ENCODE peak calls at places on chromosomes 5 and 9, in five cellular contexts. One of them, this sample, is unnamed.

GRCh38 chr5:139862313-139862712 is 66.7 kb downstream of the PSD2 start:
- DNase-seq in activated T-helper 1 cell treated with anti-CD3 and anti-CD28 coated beads, Interleukin-12 subunit alpha, Interleukin-12 subunit beta, Interleukin-2, Interleukin-4 antibody, amounts not matched to agents 30 ng/mL and 10 ng/mL and 1 ng/mL, durations not matched to agents 14 hours and 24 hours and 36 hours: no peak
- DNase-seq in endothelial cell of umbilical vein: peak
- DNase-seq in bronchial epithelial cell: no peak
- DNase-seq in DND-41: no peak
- DNase-seq in this sample: no peak

GRCh38 chr9:129258124-129258822 is 80.2 kb upstream of the IER5L start:
- DNase-seq in activated T-helper 1 cell treated with anti-CD3 and anti-CD28 coated beads, Interleukin-12 subunit alpha, Interleukin-12 subunit beta, Interleukin-2, Interleukin-4 antibody, amounts not matched to agents 30 ng/mL and 10 ng/mL and 1 ng/mL, durations not matched to agents 14 hours and 24 hours and 36 hours: peak
- DNase-seq in endothelial cell of umbilical vein: peak
- DNase-seq in bronchial epithelial cell: peak
- DNase-seq in DND-41: no peak
- DNase-seq in this sample: peak

GRCh38 chr5:142883025-142883424 is 112.8 kb downstream of the ARHGAP26 start:
- DNase-seq in activated T-helper 1 cell treated with anti-CD3 and anti-CD28 coated beads, Interleukin-12 subunit alpha, Interleukin-12 subunit beta, Interleukin-2, Interleukin-4 antibody, amounts not matched to agents 30 ng/mL and 10 ng/mL and 1 ng/mL, durations not matched to agents 14 hours and 24 hours and 36 hours: no peak
- DNase-seq in endothelial cell of umbilical vein: peak
- DNase-seq in bronchial epithelial cell: no peak
- DNase-seq in DND-41: no peak
- DNase-seq in this sample: no peak

GRCh38 chr9:121949364-121949763 is 143.7 kb downstream of the TTLL11 start:
- DNase-seq in activated T-helper 1 cell treated with anti-CD3 and anti-CD28 coated beads, Interleukin-12 subunit alpha, Interleukin-12 subunit beta, Interleukin-2, Interleukin-4 antibody, amounts not matched to agents 30 ng/mL and 10 ng/mL and 1 ng/mL, durations not matched to agents 14 hours and 24 hours and 36 hours: no peak
- DNase-seq in endothelial cell of umbilical vein: no peak
- DNase-seq in bronchial epithelial cell: peak
- DNase-seq in DND-41: no peak
- DNase-seq in this sample: no peak

GRCh38 chr9:38339087-38339486 is 53.4 kb upstream of the ALDH1B1 start:
- DNase-seq in activated T-helper 1 cell treated with anti-CD3 and anti-CD28 coated beads, Interleukin-12 subunit alpha, Interleukin-12 subunit beta, Interleukin-2, Interleukin-4 antibody, amounts not matched to agents 30 ng/mL and 10 ng/mL and 1 ng/mL, durations not matched to agents 14 hours and 24 hours and 36 hours: no peak
- DNase-seq in endothelial cell of umbilical vein: no peak
- DNase-seq in bronchial epithelial cell: peak
- DNase-seq in DND-41: no peak
- DNase-seq in this sample: no peak

GRCh38 chr5:131587541-131587940 is 47.5 kb downstream of the RAPGEF6 start:
- DNase-seq in activated T-helper 1 cell treated with anti-CD3 and anti-CD28 coated beads, Interleukin-12 subunit alpha, Interleukin-12 subunit beta, Interleukin-2, Interleukin-4 antibody, amounts not matched to agents 30 ng/mL and 10 ng/mL and 1 ng/mL, durations not matched to agents 14 hours and 24 hours and 36 hours: no peak
- DNase-seq in endothelial cell of umbilical vein: peak
- DNase-seq in bronchial epithelial cell: peak
- DNase-seq in DND-41: no peak
- DNase-seq in this sample: no peak

GRCh38 chr5:179115845-179116524 is 55.8 kb downstream of the ZNF354C start:
- DNase-seq in activated T-helper 1 cell treated with anti-CD3 and anti-CD28 coated beads, Interleukin-12 subunit alpha, Interleukin-12 subunit beta, Interleukin-2, Interleukin-4 antibody, amounts not matched to agents 30 ng/mL and 10 ng/mL and 1 ng/mL, durations not matched to agents 14 hours and 24 hours and 36 hours: no peak
- DNase-seq in endothelial cell of umbilical vein: no peak
- DNase-seq in bronchial epithelial cell: no peak
- DNase-seq in DND-41: no peak
- DNase-seq in this sample: no peak

GRCh38 chr9:126546036-126546435 is 67.7 kb upstream of the LMX1B start:
- DNase-seq in activated T-helper 1 cell treated with anti-CD3 and anti-CD28 coated beads, Interleukin-12 subunit alpha, Interleukin-12 subunit beta, Interleukin-2, Interleukin-4 antibody, amounts not matched to agents 30 ng/mL and 10 ng/mL and 1 ng/mL, durations not matched to agents 14 hours and 24 hours and 36 hours: no peak
- DNase-seq in endothelial cell of umbilical vein: no peak
- DNase-seq in bronchial epithelial cell: no peak
- DNase-seq in DND-41: no peak
- DNase-seq in this sample: no peak

GRCh38 chr5:9431496-9432258 is 114.2 kb downstream of the SEMA5A start:
- DNase-seq in activated T-helper 1 cell treated with anti-CD3 and anti-CD28 coated beads, Interleukin-12 subunit alpha, Interleukin-12 subunit beta, Interleukin-2, Interleukin-4 antibody, amounts not matched to agents 30 ng/mL and 10 ng/mL and 1 ng/mL, durations not matched to agents 14 hours and 24 hours and 36 hours: no peak
- DNase-seq in endothelial cell of umbilical vein: no peak
- DNase-seq in bronchial epithelial cell: no peak
- DNase-seq in DND-41: no peak
- DNase-seq in this sample: no peak